ENCODE peak calls at places on chromosomes 11 and 22, in six cellular contexts. One of them, this sample, is unnamed.

GRCh38 chr11:69969890-69970784 is 108.0 kb upstream of the ANO1 start:
- ATAC-seq in HCT116: no peak
- ATAC-seq in IMR-90: no peak
- ATAC-seq in heart left ventricle: no peak
- ATAC-seq in A549: no peak
- ATAC-seq in upper lobe of left lung: no peak
- ATAC-seq in this sample: no peak

GRCh38 chr22:32473388-32473952 is 1.1 kb upstream of the FBXO7 start:
- ATAC-seq in HCT116: peak
- ATAC-seq in IMR-90: no peak
- ATAC-seq in heart left ventricle: no peak
- ATAC-seq in A549: peak
- ATAC-seq in upper lobe of left lung: peak
- ATAC-seq in this sample: no peak

GRCh38 chr22:49800408-49801238 is 27.1 kb downstream of the BRD1 start:
- ATAC-seq in HCT116: no peak
- ATAC-seq in IMR-90: no peak
- ATAC-seq in heart left ventricle: peak
- ATAC-seq in A549: no peak
- ATAC-seq in upper lobe of left lung: no peak
- ATAC-seq in this sample: no peak

GRCh38 chr11:57746920-57747319 is 4.7 kb downstream of the BTBD18 start:
- ATAC-seq in HCT116: no peak
- ATAC-seq in IMR-90: no peak
- ATAC-seq in heart left ventricle: no peak
- ATAC-seq in A549: no peak
- ATAC-seq in upper lobe of left lung: no peak
- ATAC-seq in this sample: no peak

GRCh38 chr11:766106-766940 is 11.0 kb downstream of the GATD1 start:
- ATAC-seq in HCT116: no peak
- ATAC-seq in IMR-90: no peak
- ATAC-seq in heart left ventricle: no peak
- ATAC-seq in A549: peak
- ATAC-seq in upper lobe of left lung: no peak
- ATAC-seq in this sample: no peak

GRCh38 chr11:32464078-32464477 is 28.7 kb upstream of the WT1 start:
- ATAC-seq in HCT116: no peak
- ATAC-seq in IMR-90: no peak
- ATAC-seq in heart left ventricle: no peak
- ATAC-seq in A549: no peak
- ATAC-seq in upper lobe of left lung: no peak
- ATAC-seq in this sample: no peak

GRCh38 chr11:127130321-127130720 is 129.8 kb upstream of the KIRREL3 start:
- ATAC-seq in HCT116: no peak
- ATAC-seq in IMR-90: no peak
- ATAC-seq in heart left ventricle: no peak
- ATAC-seq in A549: no peak
- ATAC-seq in upper lobe of left lung: no peak
- ATAC-seq in this sample: no peak

GRCh38 chr11:126403658-126404057 is 48.2 kb downstream of the ST3GAL4 start:
- ATAC-seq in HCT116: no peak
- ATAC-seq in IMR-90: no peak
- ATAC-seq in heart left ventricle: no peak
- ATAC-seq in A549: no peak
- ATAC-seq in upper lobe of left lung: no peak
- ATAC-seq in this sample: no peak

GRCh38 chr11:19506803-19507466 is 205.7 kb upstream of the NAV2 start:
- ATAC-seq in HCT116: no peak
- ATAC-seq in IMR-90: no peak
- ATAC-seq in heart left ventricle: no peak
- ATAC-seq in A549: no peak
- ATAC-seq in upper lobe of left lung: no peak
- ATAC-seq in this sample: no peak

GRCh38 chr11:75022289-75022688 is 33.6 kb downstream of the NEU3 start:
- ATAC-seq in HCT116: no peak
- ATAC-seq in IMR-90: no peak
- ATAC-seq in heart left ventricle: no peak
- ATAC-seq in A549: peak
- ATAC-seq in upper lobe of left lung: no peak
- ATAC-seq in this sample: no peak

GRCh38 chr11:15599376-15599775 is 484.7 kb downstream of the INSC start:
- ATAC-seq in HCT116: no peak
- ATAC-seq in IMR-90: no peak
- ATAC-seq in heart left ventricle: no peak
- ATAC-seq in A549: no peak
- ATAC-seq in upper lobe of left lung: no peak
- ATAC-seq in this sample: no peak
- H3K4me3 ChIP-seq in HCT116: no peak
- H3K4me3 ChIP-seq in IMR-90: no peak
- H3K4me3 ChIP-seq in heart left ventricle: no peak
- H3K4me3 ChIP-seq in A549: no peak
- H3K4me3 ChIP-seq in upper lobe of left lung: no peak
- H3K4me3 ChIP-seq in this sample: no peak

DNA sequence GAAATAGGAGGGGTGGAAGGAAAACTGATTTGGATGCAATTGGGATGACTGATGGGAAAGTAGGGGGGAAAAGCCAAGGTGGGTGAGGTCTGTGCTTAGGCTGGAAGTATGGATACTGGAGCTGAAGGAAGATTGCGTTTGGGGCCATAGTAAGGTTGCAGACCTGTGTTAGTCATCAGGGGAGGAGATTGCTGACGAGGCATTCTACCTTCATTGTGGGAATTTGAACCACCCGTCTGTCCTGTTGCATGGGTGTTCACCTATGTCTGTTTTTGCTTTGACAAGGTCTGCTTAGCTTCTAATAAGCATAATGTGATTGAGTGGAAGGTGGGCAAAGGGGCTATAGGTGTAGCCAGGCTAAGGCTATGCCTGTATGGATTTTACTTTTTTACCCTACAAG is 323.8 kb downstream of the BLID start:
- ATAC-seq in HCT116: no peak
- ATAC-seq in IMR-90: no peak
- ATAC-seq in heart left ventricle: no peak
- ATAC-seq in A549: no peak
- ATAC-seq in upper lobe of left lung: no peak
- ATAC-seq in this sample: no peak
- H3K27ac ChIP-seq in HCT116: no peak
- H3K27ac ChIP-seq in IMR-90: no peak
- H3K27ac ChIP-seq in heart left ventricle: no peak
- H3K27ac ChIP-seq in A549: no peak
- H3K27ac ChIP-seq in upper lobe of left lung: no peak
- H3K27ac ChIP-seq in this sample: no peak

GRCh38 chr11:35486934-35487333 is 38.5 kb downstream of the PAMR1 start:
- ATAC-seq in HCT116: no peak
- ATAC-seq in IMR-90: no peak
- ATAC-seq in heart left ventricle: no peak
- ATAC-seq in A549: no peak
- ATAC-seq in upper lobe of left lung: no peak
- ATAC-seq in this sample: no peak
- TF ChIP-seq POLR2A in HCT116: no peak
- TF ChIP-seq POLR2A in IMR-90: no peak
- TF ChIP-seq POLR2A in heart left ventricle: no peak
- TF ChIP-seq POLR2A in A549: no peak
- TF ChIP-seq POLR2A in upper lobe of left lung: no peak
- TF ChIP-seq POLR2A in this sample: no peak

GRCh38 chr11:72067266-72067665 is 13.1 kb downstream of the NUMA1 start:
- ATAC-seq in HCT116: no peak
- ATAC-seq in IMR-90: no peak
- ATAC-seq in heart left ventricle: no peak
- ATAC-seq in A549: no peak
- ATAC-seq in upper lobe of left lung: no peak
- ATAC-seq in this sample: no peak
- H3K4me3 ChIP-seq in HCT116: no peak
- H3K4me3 ChIP-seq in IMR-90: no peak
- H3K4me3 ChIP-seq in heart left ventricle: no peak
- H3K4me3 ChIP-seq in A549: no peak
- H3K4me3 ChIP-seq in upper lobe of left lung: no peak
- H3K4me3 ChIP-seq in this sample: no peak

GRCh38 chr11:44671234-44671633 is 55.5 kb upstream of the TSPAN18 start:
- ATAC-seq in HCT116: no peak
- ATAC-seq in IMR-90: no peak
- ATAC-seq in heart left ventricle: no peak
- ATAC-seq in A549: no peak
- ATAC-seq in upper lobe of left lung: no peak
- ATAC-seq in this sample: no peak
- H3K27ac ChIP-seq in HCT116: no peak
- H3K27ac ChIP-seq in IMR-90: no peak
- H3K27ac ChIP-seq in heart left ventricle: no peak
- H3K27ac ChIP-seq in A549: no peak
- H3K27ac ChIP-seq in upper lobe of left lung: no peak
- H3K27ac ChIP-seq in this sample: no peak

DNA sequence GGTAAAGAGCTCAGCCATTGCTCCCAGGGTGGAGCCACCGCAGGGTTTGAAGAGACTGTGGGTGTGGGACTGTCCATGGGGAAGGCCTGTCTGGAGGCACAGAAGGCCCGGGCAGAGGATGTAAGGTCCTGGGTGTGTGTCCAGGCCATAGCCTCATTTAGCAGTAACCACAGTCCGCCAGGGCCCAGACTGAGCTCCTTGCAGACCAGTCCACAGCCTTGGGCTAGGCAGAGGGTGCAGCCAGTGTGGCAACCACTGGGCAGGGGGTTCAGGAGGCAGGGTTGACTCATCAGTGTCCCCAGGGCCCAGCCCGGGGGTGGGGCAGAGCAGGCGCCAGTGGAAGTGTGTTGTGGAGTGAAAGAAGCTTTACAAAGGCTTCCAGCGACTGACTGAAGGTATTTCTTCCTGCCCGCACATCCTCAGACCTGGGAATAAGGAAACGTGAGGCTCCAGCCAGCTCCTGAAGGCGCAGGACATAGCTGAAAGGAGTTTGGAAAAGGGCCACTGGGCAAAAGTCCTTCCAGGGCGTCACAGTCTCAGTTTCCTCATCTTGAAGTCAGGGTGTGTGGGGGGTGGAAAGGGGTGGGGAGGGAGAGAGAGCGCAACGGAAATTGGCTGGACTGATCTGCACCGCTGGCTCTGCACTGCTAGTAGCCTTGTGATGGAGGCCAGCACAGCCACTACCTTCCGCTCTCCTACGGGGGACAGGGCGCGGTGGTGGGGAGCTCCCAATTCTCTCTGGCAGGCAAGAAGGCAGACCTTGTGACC is 27.8 kb upstream of the WNT11 start:
- ATAC-seq in HCT116: no peak
- ATAC-seq in IMR-90: no peak
- ATAC-seq in heart left ventricle: peak
- ATAC-seq in A549: no peak
- ATAC-seq in upper lobe of left lung: peak
- ATAC-seq in this sample: peak
- TF ChIP-seq POLR2A in HCT116: no peak
- TF ChIP-seq POLR2A in IMR-90: no peak
- TF ChIP-seq POLR2A in heart left ventricle: no peak
- TF ChIP-seq POLR2A in A549: no peak
- TF ChIP-seq POLR2A in upper lobe of left lung: no peak
- TF ChIP-seq POLR2A in this sample: peak

This sample was measured in gastroesophageal sphincter.